ENCODE peak calls at places on chromosomes 5 and 9, in ten cellular contexts. One of them, this sample, is unnamed.

GRCh38 chr5:130514984-130515690 is 610.9 kb downstream of the CHSY3 start:
- DNase-seq in choroid plexus epithelial cell: peak
- DNase-seq in heart right ventricle: no peak
- DNase-seq in uterus: no peak
- DNase-seq in Calu3: no peak
- DNase-seq in psoas muscle: no peak
- DNase-seq in HFF-Myc: no peak
- DNase-seq in nephron progenitor cell: no peak
- DNase-seq in cardiac muscle cell: peak
- DNase-seq in progenitor cell of endocrine pancreas: no peak
- DNase-seq in this sample: no peak

GRCh38 chr5:107284822-107285510 is 385.8 kb downstream of the EFNA5 start:
- DNase-seq in progenitor cell of endocrine pancreas: no peak
- DNase-seq in Calu3: peak
- DNase-seq in HFF-Myc: no peak
- DNase-seq in nephron progenitor cell: no peak
- DNase-seq in choroid plexus epithelial cell: peak
- DNase-seq in uterus: no peak
- DNase-seq in heart right ventricle: no peak
- DNase-seq in cardiac muscle cell: no peak
- DNase-seq in psoas muscle: no peak
- DNase-seq in this sample: no peak

GRCh38 chr9:129206401-129206800 is 28.3 kb upstream of the IER5L start:
- DNase-seq in heart right ventricle: no peak
- DNase-seq in HFF-Myc: no peak
- DNase-seq in nephron progenitor cell: no peak
- DNase-seq in progenitor cell of endocrine pancreas: no peak
- DNase-seq in cardiac muscle cell: no peak
- DNase-seq in Calu3: no peak
- DNase-seq in choroid plexus epithelial cell: no peak
- DNase-seq in uterus: no peak
- DNase-seq in psoas muscle: no peak
- DNase-seq in this sample: no peak

GRCh38 chr9:100575765-100576368 is 2.0 kb upstream of the CAVIN4 start:
- DNase-seq in Calu3: peak
- DNase-seq in HFF-Myc: no peak
- DNase-seq in choroid plexus epithelial cell: peak
- DNase-seq in heart right ventricle: no peak
- DNase-seq in psoas muscle: no peak
- DNase-seq in uterus: no peak
- DNase-seq in cardiac muscle cell: peak
- DNase-seq in progenitor cell of endocrine pancreas: no peak
- DNase-seq in nephron progenitor cell: no peak
- DNase-seq in this sample: no peak

GRCh38 chr5:759781-760362 is 24.7 kb downstream of the ZDHHC11B start:
- DNase-seq in cardiac muscle cell: no peak
- DNase-seq in Calu3: no peak
- DNase-seq in heart right ventricle: no peak
- DNase-seq in psoas muscle: no peak
- DNase-seq in progenitor cell of endocrine pancreas: peak
- DNase-seq in HFF-Myc: no peak
- DNase-seq in nephron progenitor cell: no peak
- DNase-seq in uterus: no peak
- DNase-seq in choroid plexus epithelial cell: no peak
- DNase-seq in this sample: peak

GRCh38 chr5:59066367-59067163 is 483.7 kb downstream of the RAB3C start:
- DNase-seq in psoas muscle: no peak
- DNase-seq in nephron progenitor cell: no peak
- DNase-seq in progenitor cell of endocrine pancreas: no peak
- DNase-seq in HFF-Myc: peak
- DNase-seq in cardiac muscle cell: peak
- DNase-seq in choroid plexus epithelial cell: peak
- DNase-seq in Calu3: no peak
- DNase-seq in heart right ventricle: no peak
- DNase-seq in uterus: no peak
- DNase-seq in this sample: no peak

GRCh38 chr9:116390306-116391228 is 237.0 kb downstream of the PAPPA start:
- DNase-seq in cardiac muscle cell: no peak
- DNase-seq in progenitor cell of endocrine pancreas: no peak
- DNase-seq in HFF-Myc: no peak
- DNase-seq in Calu3: no peak
- DNase-seq in heart right ventricle: no peak
- DNase-seq in choroid plexus epithelial cell: no peak
- DNase-seq in nephron progenitor cell: no peak
- DNase-seq in uterus: no peak
- DNase-seq in psoas muscle: no peak
- DNase-seq in this sample: peak

GRCh38 chr5:62533597-62533996 is 45.0 kb upstream of the LRRC70 start:
- DNase-seq in choroid plexus epithelial cell: no peak
- DNase-seq in uterus: no peak
- DNase-seq in cardiac muscle cell: no peak
- DNase-seq in heart right ventricle: no peak
- DNase-seq in progenitor cell of endocrine pancreas: no peak
- DNase-seq in HFF-Myc: no peak
- DNase-seq in Calu3: no peak
- DNase-seq in nephron progenitor cell: no peak
- DNase-seq in psoas muscle: no peak
- DNase-seq in this sample: no peak

GRCh38 chr5:57438162-57438561 is 44.4 kb downstream of the ACTBL2 start:
- DNase-seq in cardiac muscle cell: no peak
- DNase-seq in nephron progenitor cell: no peak
- DNase-seq in psoas muscle: no peak
- DNase-seq in Calu3: no peak
- DNase-seq in uterus: no peak
- DNase-seq in heart right ventricle: no peak
- DNase-seq in progenitor cell of endocrine pancreas: no peak
- DNase-seq in choroid plexus epithelial cell: peak
- DNase-seq in HFF-Myc: peak
- DNase-seq in this sample: no peak

DNA sequence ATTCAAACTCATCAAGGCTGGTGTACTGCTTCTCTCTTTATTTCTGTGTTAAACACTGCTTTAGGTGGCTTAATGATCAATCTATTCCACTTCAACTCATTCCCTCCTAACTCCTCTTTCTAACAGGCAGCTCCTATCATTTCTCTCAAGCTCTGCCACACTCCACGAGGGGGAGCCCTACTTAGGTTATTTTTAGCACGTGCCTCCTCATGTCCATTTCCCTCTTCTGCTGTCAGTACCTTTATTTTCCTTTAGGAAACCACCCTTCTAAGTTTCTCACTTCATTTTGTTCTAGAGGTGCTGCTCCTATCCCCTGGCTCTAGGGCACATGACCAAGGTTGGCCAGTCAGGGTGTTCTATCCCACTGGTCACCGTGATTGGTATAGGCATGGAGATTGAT is 6.7 kb upstream of the BRINP1 start:
- DNase-seq in choroid plexus epithelial cell: peak
- DNase-seq in cardiac muscle cell: no peak
- DNase-seq in uterus: no peak
- DNase-seq in nephron progenitor cell: peak
- DNase-seq in progenitor cell of endocrine pancreas: peak
- DNase-seq in psoas muscle: no peak
- DNase-seq in HFF-Myc: no peak
- DNase-seq in Calu3: no peak
- DNase-seq in heart right ventricle: no peak
- DNase-seq in this sample: no peak
- TF ChIP-seq CTCF in choroid plexus epithelial cell: peak
- TF ChIP-seq CTCF in cardiac muscle cell: no peak
- TF ChIP-seq CTCF in uterus: no peak
- TF ChIP-seq CTCF in nephron progenitor cell: peak
- TF ChIP-seq CTCF in progenitor cell of endocrine pancreas: peak
- TF ChIP-seq CTCF in psoas muscle: no peak
- TF ChIP-seq CTCF in HFF-Myc: no peak
- TF ChIP-seq CTCF in Calu3: no peak
- TF ChIP-seq CTCF in heart right ventricle: peak
- TF ChIP-seq CTCF in this sample: peak

DNA sequence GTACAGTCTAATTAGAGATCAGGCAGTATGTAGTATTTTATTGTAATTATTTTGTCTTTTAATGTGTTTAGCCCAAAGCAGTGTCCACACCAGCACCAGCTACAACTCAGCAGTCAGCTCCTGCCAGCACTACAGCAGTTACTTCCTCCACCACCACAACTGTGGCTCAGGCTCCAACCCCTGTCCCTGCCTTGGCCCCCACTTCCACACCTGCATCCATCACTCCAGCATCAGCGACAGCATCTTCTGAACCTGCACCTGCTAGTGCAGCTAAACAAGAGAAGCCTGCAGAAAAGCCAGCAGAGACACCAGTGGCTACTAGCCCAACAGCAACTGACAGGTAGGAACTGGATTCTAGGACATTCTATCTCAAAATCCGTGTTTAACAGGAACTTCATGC is 23.2 kb downstream of the RAD23B start:
- DNase-seq in choroid plexus epithelial cell: no peak
- DNase-seq in nephron progenitor cell: no peak
- DNase-seq in progenitor cell of endocrine pancreas: no peak
- DNase-seq in HFF-Myc: no peak
- DNase-seq in psoas muscle: no peak
- DNase-seq in heart right ventricle: no peak
- DNase-seq in uterus: no peak
- DNase-seq in Calu3: no peak
- DNase-seq in cardiac muscle cell: no peak
- DNase-seq in this sample: no peak
- TF ChIP-seq CTCF in choroid plexus epithelial cell: no peak
- TF ChIP-seq CTCF in nephron progenitor cell: no peak
- TF ChIP-seq CTCF in progenitor cell of endocrine pancreas: no peak
- TF ChIP-seq CTCF in HFF-Myc: no peak
- TF ChIP-seq CTCF in psoas muscle: no peak
- TF ChIP-seq CTCF in heart right ventricle: no peak
- TF ChIP-seq CTCF in uterus: no peak
- TF ChIP-seq CTCF in Calu3: no peak
- TF ChIP-seq CTCF in cardiac muscle cell: no peak
- TF ChIP-seq CTCF in this sample: no peak

GRCh38 chr9:78767449-78767848 is 470.5 kb downstream of the PSAT1 start:
- DNase-seq in Calu3: no peak
- DNase-seq in progenitor cell of endocrine pancreas: no peak
- DNase-seq in heart right ventricle: no peak
- DNase-seq in psoas muscle: no peak
- DNase-seq in HFF-Myc: no peak
- DNase-seq in cardiac muscle cell: no peak
- DNase-seq in uterus: no peak
- DNase-seq in nephron progenitor cell: no peak
- DNase-seq in choroid plexus epithelial cell: no peak
- DNase-seq in this sample: no peak
- TF ChIP-seq CTCF in Calu3: no peak
- TF ChIP-seq CTCF in progenitor cell of endocrine pancreas: no peak
- TF ChIP-seq CTCF in heart right ventricle: no peak
- TF ChIP-seq CTCF in psoas muscle: no peak
- TF ChIP-seq CTCF in HFF-Myc: no peak
- TF ChIP-seq CTCF in cardiac muscle cell: no peak
- TF ChIP-seq CTCF in uterus: no peak
- TF ChIP-seq CTCF in nephron progenitor cell: no peak
- TF ChIP-seq CTCF in choroid plexus epithelial cell: no peak
- TF ChIP-seq CTCF in this sample: no peak

GRCh38 chr9:99087462-99087861 is 17.5 kb upstream of the TGFBR1 start:
- DNase-seq in uterus: no peak
- DNase-seq in progenitor cell of endocrine pancreas: no peak
- DNase-seq in psoas muscle: no peak
- DNase-seq in Calu3: no peak
- DNase-seq in HFF-Myc: no peak
- DNase-seq in choroid plexus epithelial cell: no peak
- DNase-seq in cardiac muscle cell: no peak
- DNase-seq in heart right ventricle: no peak
- DNase-seq in nephron progenitor cell: no peak
- DNase-seq in this sample: no peak
- TF ChIP-seq CTCF in uterus: no peak
- TF ChIP-seq CTCF in progenitor cell of endocrine pancreas: no peak
- TF ChIP-seq CTCF in psoas muscle: no peak
- TF ChIP-seq CTCF in Calu3: no peak
- TF ChIP-seq CTCF in HFF-Myc: no peak
- TF ChIP-seq CTCF in choroid plexus epithelial cell: no peak
- TF ChIP-seq CTCF in cardiac muscle cell: no peak
- TF ChIP-seq CTCF in heart right ventricle: no peak
- TF ChIP-seq CTCF in nephron progenitor cell: no peak
- TF ChIP-seq CTCF in this sample: no peak

DNA sequence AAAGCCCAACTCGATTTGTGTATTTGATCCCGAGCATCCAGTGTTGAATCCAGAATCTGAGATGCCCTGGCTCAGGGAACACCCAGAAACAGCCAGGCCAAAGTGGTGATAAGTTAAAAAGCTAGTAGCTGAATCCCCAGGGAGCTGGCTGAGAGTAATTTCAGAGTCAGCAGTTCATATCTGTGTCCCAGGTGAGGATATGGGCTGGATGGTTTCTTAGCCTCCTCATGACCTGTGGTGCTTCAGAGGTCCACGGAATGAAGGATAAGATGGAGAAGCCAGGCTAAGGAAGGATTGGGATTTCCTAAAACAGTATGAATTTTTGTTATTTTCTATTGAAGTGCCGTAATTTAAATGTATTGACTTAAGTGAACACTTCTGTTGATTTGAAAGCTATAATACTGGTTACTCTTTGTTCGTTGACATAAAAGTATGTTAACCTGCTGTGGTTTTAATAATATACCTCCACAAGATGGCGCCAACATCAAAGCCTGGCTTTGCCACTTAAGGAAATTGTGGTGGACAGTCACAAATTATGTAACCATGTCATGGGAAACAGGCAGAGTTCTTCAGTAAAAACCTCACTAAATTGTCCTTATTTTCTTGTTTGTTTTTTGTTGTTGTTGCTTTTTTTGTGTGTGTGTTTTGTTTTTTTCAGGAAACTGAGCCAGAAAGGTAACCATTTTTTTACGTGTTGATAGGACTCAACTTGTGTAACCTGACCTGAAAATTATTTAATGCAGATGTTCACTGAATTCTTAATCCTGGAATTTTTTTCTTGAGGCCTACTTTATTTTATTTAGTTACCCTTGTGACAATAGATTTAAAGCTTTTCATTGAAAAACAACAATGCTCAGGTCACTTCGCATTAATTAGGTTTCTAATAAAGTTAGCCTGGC is 11.4 kb downstream of the MTAP start:
- DNase-seq in progenitor cell of endocrine pancreas: no peak
- DNase-seq in heart right ventricle: no peak
- DNase-seq in Calu3: peak
- DNase-seq in uterus: peak
- DNase-seq in choroid plexus epithelial cell: peak
- DNase-seq in psoas muscle: peak
- DNase-seq in nephron progenitor cell: peak
- DNase-seq in cardiac muscle cell: peak
- DNase-seq in HFF-Myc: peak
- DNase-seq in this sample: no peak
- TF ChIP-seq CTCF in progenitor cell of endocrine pancreas: peak
- TF ChIP-seq CTCF in heart right ventricle: peak
- TF ChIP-seq CTCF in Calu3: peak
- TF ChIP-seq CTCF in uterus: peak
- TF ChIP-seq CTCF in choroid plexus epithelial cell: peak
- TF ChIP-seq CTCF in psoas muscle: peak
- TF ChIP-seq CTCF in nephron progenitor cell: peak
- TF ChIP-seq CTCF in cardiac muscle cell: peak
- TF ChIP-seq CTCF in HFF-Myc: peak
- TF ChIP-seq CTCF in this sample: peak

GRCh38 chr9:79900754-79901153 is 329.0 kb downstream of the TLE4 start:
- DNase-seq in progenitor cell of endocrine pancreas: no peak
- DNase-seq in heart right ventricle: no peak
- DNase-seq in HFF-Myc: no peak
- DNase-seq in Calu3: no peak
- DNase-seq in cardiac muscle cell: no peak
- DNase-seq in psoas muscle: no peak
- DNase-seq in nephron progenitor cell: no peak
- DNase-seq in uterus: no peak
- DNase-seq in choroid plexus epithelial cell: no peak
- DNase-seq in this sample: no peak
- TF ChIP-seq CTCF in progenitor cell of endocrine pancreas: no peak
- TF ChIP-seq CTCF in heart right ventricle: no peak
- TF ChIP-seq CTCF in HFF-Myc: no peak
- TF ChIP-seq CTCF in Calu3: no peak
- TF ChIP-seq CTCF in cardiac muscle cell: no peak
- TF ChIP-seq CTCF in psoas muscle: no peak
- TF ChIP-seq CTCF in nephron progenitor cell: no peak
- TF ChIP-seq CTCF in uterus: no peak
- TF ChIP-seq CTCF in choroid plexus epithelial cell: no peak
- TF ChIP-seq CTCF in this sample: no peak